ENCODE peak calls at places on chromosomes 3 and 15, in ten cellular contexts. X is lower leg skin, Q is dorsolateral prefrontal cortex, Z is PC-9, C is WTC11, E is NB4, T is IMR-90, S is fibroblast of lung, N is endodermal cell, H is cardiac fibroblast. V is an unnamed sample.

GRCh38 chr3:171994646-171995441 is 44.5 kb upstream of the FNDC3B start:
- DNase-seq in X (no peak), Q (no peak), Z (peak), C (no peak), E (peak), T (peak), S (peak), N (no peak), H (peak), V (no peak)

GRCh38 chr3:21734746-21735145 is 16.3 kb downstream of the ZNF385D start:
- DNase-seq in X (no peak), Q (no peak), Z (no peak), C (no peak), E (no peak), T (no peak), S (no peak), N (no peak), H (peak), V (no peak)

GRCh38 chr3:42709621-42710020 is 7.0 kb upstream of the HHATL start:
- DNase-seq in X (no peak), Q (peak), Z (no peak), C (peak), E (no peak), T (no peak), S (no peak), N (no peak), H (no peak), V (no peak)

GRCh38 chr15:61196156-61196555 is 32.9 kb downstream of the RORA start:
- DNase-seq in X (no peak), Q (no peak), Z (no peak), C (no peak), E (no peak), T (no peak), S (no peak), N (peak), H (no peak), V (no peak)

GRCh38 chr3:18579659-18580058 is 154.5 kb upstream of the SATB1 start:
- DNase-seq in X (no peak), Q (no peak), Z (no peak), C (no peak), E (peak), T (no peak), S (no peak), N (no peak), H (no peak), V (no peak)

GRCh38 chr3:88203537-88204143 is 53.9 kb downstream of the C3orf38 start:
- DNase-seq in X (peak), Q (peak), Z (no peak), C (peak), E (peak), T (peak), S (peak), N (peak), H (peak), V (no peak)

GRCh38 chr3:16290007-16290826 is 25.2 kb downstream of the OXNAD1 start:
- DNase-seq in X (peak), Q (no peak), Z (no peak), C (peak), E (peak), T (peak), S (peak), N (peak), H (peak), V (no peak)

GRCh38 chr15:91887921-91888373 is 34.4 kb downstream of the SLCO3A1 start:
- DNase-seq in X (no peak), Q (no peak), Z (no peak), C (no peak), E (no peak), T (no peak), S (peak), N (no peak), H (no peak), V (no peak)

GRCh38 chr3:15634671-15635661 is 33.4 kb downstream of the BTD start:
- DNase-seq in X (no peak), Q (no peak), Z (no peak), C (no peak), E (no peak), T (peak), S (peak), N (no peak), H (peak), V (no peak)

GRCh38 chr3:58998476-58999117 is 51.2 kb downstream of the CFAP20DC start:
- DNase-seq in X (no peak), Q (no peak), Z (peak), C (no peak), E (no peak), T (peak), S (peak), N (no peak), H (peak), V (peak)

GRCh38 chr15:39942101-39942752 is 8.3 kb downstream of the EIF2AK4 start:
- DNase-seq in X (no peak), Q (no peak), Z (no peak), C (no peak), E (no peak), T (peak), S (peak), N (no peak), H (peak), V (no peak)

GRCh38 chr3:2727566-2728318 is 382.4 kb downstream of the IL5RA start:
- DNase-seq in X (no peak), Q (no peak), Z (no peak), C (no peak), E (no peak), T (no peak), S (no peak), N (no peak), H (no peak), V (no peak)

GRCh38 chr15:99909914-99910313 is 176.7 kb upstream of the LYSMD4 start:
- DNase-seq in X (no peak), Q (no peak), Z (no peak), C (peak), E (peak), T (no peak), S (peak), N (peak), H (no peak), V (no peak)

GRCh38 chr3:195854628-195855300 is 43.0 kb upstream of the MUC4 start:
- DNase-seq in X (no peak), Q (no peak), Z (no peak), C (no peak), E (no peak), T (no peak), S (no peak), N (no peak), H (no peak), V (no peak)

GRCh38 chr3:145760036-145760435 is 400.9 kb downstream of the PLOD2 start:
- DNase-seq in X (no peak), Q (no peak), Z (no peak), C (no peak), E (no peak), T (no peak), S (no peak), N (no peak), H (no peak), V (no peak)

GRCh38 chr3:195154793-195155535 is 116.0 kb downstream of the XXYLT1 start:
- DNase-seq in X (peak), Q (peak), Z (no peak), C (no peak), E (peak), T (peak), S (peak), N (peak), H (peak), V (peak)

GRCh38 chr15:55649058-55649423 is 60.9 kb upstream of the PYGO1 start:
- DNase-seq in X (no peak), Q (no peak), Z (no peak), C (no peak), E (no peak), T (peak), S (peak), N (no peak), H (peak), V (no peak)

GRCh38 chr3:187734841-187735240 is 10.4 kb downstream of the BCL6 start:
- DNase-seq in X (no peak), Q (no peak), Z (no peak), C (no peak), E (no peak), T (no peak), S (peak), N (no peak), H (no peak), V (no peak)

GRCh38 chr15:74400915-74401757 is 32.6 kb downstream of the SEMA7A start:
- DNase-seq in X (no peak), Q (no peak), Z (peak), C (no peak), E (peak), T (no peak), S (no peak), N (no peak), H (no peak), V (no peak)

GRCh38 chr3:195031574-195032003 is 239.4 kb downstream of the XXYLT1 start:
- DNase-seq in X (no peak), Q (no peak), Z (peak), C (no peak), E (no peak), T (no peak), S (no peak), N (peak), H (no peak), V (no peak)

GRCh38 chr15:47685141-47685870 is 32.0 kb upstream of the SEMA6D start:
- DNase-seq in X (no peak), Q (no peak), Z (no peak), C (no peak), E (no peak), T (peak), S (no peak), N (no peak), H (no peak), V (no peak)

GRCh38 chr3:44114142-44114541 is 127.5 kb upstream of the TOPAZ1 start:
- DNase-seq in X (no peak), Q (no peak), Z (no peak), C (peak), E (peak), T (peak), S (peak), N (peak), H (peak), V (no peak)

DNA sequence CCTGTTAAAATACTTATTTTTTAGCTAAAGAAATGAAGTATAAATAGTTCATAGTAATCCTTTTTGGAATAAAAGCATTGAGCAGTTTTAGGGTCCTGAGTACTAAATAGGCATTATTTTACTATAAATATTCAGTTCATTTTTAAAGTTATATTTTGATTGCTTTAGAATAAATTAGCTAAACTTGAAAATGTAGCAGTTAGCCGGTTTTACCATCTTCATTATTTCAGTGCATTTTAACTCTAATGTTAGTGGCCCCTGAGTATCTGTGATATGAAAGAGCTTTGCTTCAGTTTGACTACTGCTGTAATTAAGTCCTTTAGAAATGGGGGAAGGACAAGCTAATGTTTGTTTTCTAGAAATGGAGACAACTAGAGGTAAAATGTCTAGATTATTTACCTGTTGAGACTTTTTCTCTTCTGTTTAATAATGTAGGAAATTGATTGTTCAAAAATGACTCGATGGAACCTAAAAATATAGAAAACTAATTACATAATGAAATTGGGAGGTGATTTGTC is 3.6 kb downstream of the SMC4 start:
- DNase-seq in X (no peak), Q (no peak), Z (no peak), C (no peak), E (no peak), T (peak), S (peak), N (no peak), H (peak), V (no peak)
- TF ChIP-seq CTCF in X (no peak), Q (no peak), Z (no peak), C (no peak), E (no peak), T (no peak), S (no peak), N (no peak), H (no peak), V (no peak)

GRCh38 chr3:114365268-114365667 is 71.4 kb downstream of the TIGIT start:
- DNase-seq in X (no peak), Q (no peak), Z (no peak), C (no peak), E (no peak), T (peak), S (no peak), N (no peak), H (no peak), V (no peak)

GRCh38 chr3:114365909-114366308 is 72.1 kb downstream of the TIGIT start:
- DNase-seq in X (no peak), Q (no peak), Z (no peak), C (no peak), E (no peak), T (no peak), S (no peak), N (no peak), H (peak), V (no peak)

GRCh38 chr3:114374433-114374832 is 80.6 kb downstream of the TIGIT start:
- DNase-seq in X (no peak), Q (no peak), Z (no peak), C (no peak), E (no peak), T (no peak), S (no peak), N (no peak), H (no peak), V (no peak)

GRCh38 chr3:114376091-114376490 is 82.3 kb downstream of the TIGIT start:
- DNase-seq in X (peak), Q (no peak), Z (no peak), C (no peak), E (no peak), T (no peak), S (peak), N (no peak), H (peak), V (no peak)

GRCh38 chr3:114370537-114371174 is 76.8 kb downstream of the TIGIT start:
- DNase-seq in X (no peak), Q (no peak), Z (no peak), C (peak), E (no peak), T (no peak), S (no peak), N (peak), H (no peak), V (no peak)
- TF ChIP-seq CTCF in X (no peak), Q (no peak), Z (no peak), C (peak), E (peak), T (no peak), S (peak), N (peak), H (peak), V (no peak)

GRCh38 chr3:12948891-12949711 is 107.7 kb upstream of the RPL32 start:
- DNase-seq in X (no peak), Q (no peak), Z (no peak), C (no peak), E (peak), T (peak), S (peak), N (no peak), H (peak), V (no peak)

GRCh38 chr3:12946661-12947316 is 105.4 kb upstream of the RPL32 start:
- DNase-seq in X (no peak), Q (no peak), Z (no peak), C (no peak), E (no peak), T (no peak), S (no peak), N (no peak), H (no peak), V (no peak)

GRCh38 chr3:12946134-12946533 is 104.8 kb upstream of the RPL32 start:
- DNase-seq in X (no peak), Q (no peak), Z (no peak), C (no peak), E (no peak), T (no peak), S (no peak), N (no peak), H (no peak), V (no peak)

GRCh38 chr3:12948371-12948770 is 107.0 kb upstream of the RPL32 start:
- DNase-seq in X (no peak), Q (no peak), Z (no peak), C (no peak), E (no peak), T (peak), S (no peak), N (no peak), H (peak), V (no peak)

DNA sequence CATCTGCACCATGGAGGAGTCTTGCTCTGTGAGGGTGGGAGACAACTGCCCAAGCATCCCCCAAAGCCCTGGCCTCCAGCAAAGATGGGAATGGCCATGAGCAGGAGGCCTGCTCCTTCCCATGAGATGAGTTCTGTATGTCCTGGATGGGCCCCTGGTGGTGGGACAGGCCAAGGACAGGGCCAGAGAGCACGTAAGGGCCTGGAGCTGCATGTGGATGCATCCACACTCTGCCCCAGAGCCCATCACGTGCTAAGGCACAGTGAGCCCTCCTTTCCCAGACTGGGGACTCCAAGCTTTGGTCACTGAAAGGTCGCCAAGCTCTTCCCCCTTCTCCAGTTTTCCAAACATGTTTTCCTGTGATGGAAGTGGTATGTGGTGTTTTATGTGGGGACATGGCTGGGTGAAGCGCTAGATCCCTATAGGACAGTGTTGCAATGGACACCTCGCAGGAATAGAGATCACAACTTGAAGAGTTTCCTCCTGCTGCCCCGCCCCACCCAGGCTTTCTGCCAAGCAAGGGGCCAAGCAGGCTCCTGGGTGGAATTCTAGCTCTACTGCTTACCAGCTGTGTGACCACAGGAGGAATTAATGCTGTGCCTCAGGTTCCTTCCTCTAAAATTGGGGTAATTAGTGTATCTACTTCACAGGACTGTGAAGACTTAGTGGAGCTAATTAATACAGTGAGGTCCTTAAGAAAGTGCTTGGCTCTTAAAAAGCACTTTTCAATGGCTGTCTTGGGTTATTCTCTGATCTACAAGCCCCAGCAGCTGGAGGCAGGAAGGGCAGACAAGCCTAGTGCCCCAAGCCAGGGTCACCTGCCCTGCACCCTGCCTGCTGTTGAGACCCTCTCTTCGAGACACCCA is 106.4 kb upstream of the RPL32 start:
- DNase-seq in X (peak), Q (no peak), Z (peak), C (no peak), E (peak), T (peak), S (peak), N (peak), H (peak), V (no peak)
- TF ChIP-seq CTCF in X (no peak), Q (peak), Z (no peak), C (no peak), E (peak), T (peak), S (peak), N (peak), H (no peak), V (no peak)

GRCh38 chr15:84947947-84948830 is 33.5 kb upstream of the PDE8A start:
- DNase-seq in X (peak), Q (no peak), Z (peak), C (no peak), E (no peak), T (peak), S (peak), N (no peak), H (peak), V (no peak)

GRCh38 chr15:84949845-84950569 is 31.6 kb upstream of the PDE8A start:
- DNase-seq in X (no peak), Q (no peak), Z (no peak), C (no peak), E (no peak), T (no peak), S (peak), N (no peak), H (peak), V (no peak)

GRCh38 chr15:84946772-84947489 is 34.7 kb upstream of the PDE8A start:
- DNase-seq in X (no peak), Q (no peak), Z (no peak), C (no peak), E (no peak), T (no peak), S (no peak), N (no peak), H (no peak), V (no peak)

GRCh38 chr15:84950570-84951111 is 31.0 kb upstream of the PDE8A start:
- DNase-seq in X (no peak), Q (no peak), Z (no peak), C (no peak), E (no peak), T (no peak), S (no peak), N (no peak), H (no peak), V (no peak)

GRCh38 chr15:84949043-84949442 is 32.6 kb upstream of the PDE8A start:
- DNase-seq in X (no peak), Q (no peak), Z (no peak), C (no peak), E (no peak), T (peak), S (peak), N (no peak), H (peak), V (no peak)
- TF ChIP-seq CTCF in X (no peak), Q (no peak), Z (no peak), C (no peak), E (no peak), T (no peak), S (no peak), N (no peak), H (no peak), V (no peak)

DNA sequence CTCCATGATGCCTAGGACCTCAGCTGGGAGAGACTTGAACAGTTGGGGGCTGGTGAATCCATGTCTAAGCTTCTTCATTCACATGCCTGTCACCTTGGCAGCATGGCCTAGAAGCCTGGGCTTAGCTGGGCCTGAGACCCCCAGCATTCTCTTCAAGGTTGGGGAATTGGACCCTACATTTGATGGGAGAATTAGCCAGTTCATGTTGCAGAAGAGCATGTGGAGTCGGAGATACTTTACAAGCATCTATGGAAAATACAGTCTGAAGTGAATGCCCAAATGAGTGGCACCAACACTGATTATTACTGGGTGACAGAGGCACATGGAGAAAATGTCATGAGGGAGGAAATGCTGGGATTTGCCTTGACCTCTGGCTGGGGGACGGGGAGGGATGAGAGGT is 252.0 kb upstream of the CTDSPL start:
- DNase-seq in X (no peak), Q (no peak), Z (no peak), C (no peak), E (no peak), T (no peak), S (no peak), N (no peak), H (no peak), V (no peak)
- TF ChIP-seq CTCF in X (no peak), Q (no peak), Z (no peak), C (no peak), E (no peak), T (no peak), S (no peak), N (no peak), H (no peak), V (no peak)

DNA sequence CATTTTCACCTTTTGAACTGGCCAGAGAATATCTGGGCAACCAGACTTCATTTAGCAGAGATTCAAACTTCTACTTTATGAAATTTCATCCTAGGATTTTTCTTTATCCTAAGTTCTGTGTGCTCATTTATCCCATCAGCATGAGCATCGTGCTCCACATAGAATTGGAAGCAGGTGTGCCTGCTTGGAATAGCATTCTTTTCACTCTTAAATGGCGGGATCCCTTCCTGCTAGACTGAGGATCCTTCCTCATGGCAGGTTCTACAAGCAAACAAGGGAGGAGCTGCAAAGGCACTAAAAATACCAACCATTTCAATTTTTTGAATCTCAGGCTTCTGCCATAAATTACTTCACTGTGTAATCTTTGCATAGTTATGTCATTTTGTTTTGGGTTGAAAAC is 74.6 kb upstream of the FLNB start:
- DNase-seq in X (no peak), Q (no peak), Z (no peak), C (no peak), E (no peak), T (no peak), S (no peak), N (no peak), H (no peak), V (no peak)
- TF ChIP-seq CTCF in X (no peak), Q (no peak), Z (no peak), C (no peak), E (no peak), T (no peak), S (no peak), N (no peak), H (no peak), V (no peak)

V was measured in RWPE2.